ENCODE peak calls at places on chromosomes 4 and X, in six cellular contexts. One of them, this sample, is unnamed.

GRCh38 chr4:3267576-3268394 is 18.8 kb downstream of the MSANTD1 start:
- DNase-seq in T-cell: no peak
- DNase-seq in HFF-Myc: no peak
- DNase-seq in HT-29: no peak
- DNase-seq in CD8-positive, alpha-beta memory T cell: no peak
- DNase-seq in Kasumi-1: no peak
- DNase-seq in this sample: no peak

GRCh38 chr4:183721207-183722081 is 62.4 kb downstream of the TRAPPC11 start:
- DNase-seq in T-cell: peak
- DNase-seq in HFF-Myc: peak
- DNase-seq in HT-29: peak
- DNase-seq in CD8-positive, alpha-beta memory T cell: peak
- DNase-seq in Kasumi-1: peak
- DNase-seq in this sample: no peak

GRCh38 chr4:40621592-40622512 is 7.8 kb downstream of the RBM47 start:
- DNase-seq in T-cell: peak
- DNase-seq in HFF-Myc: peak
- DNase-seq in HT-29: peak
- DNase-seq in CD8-positive, alpha-beta memory T cell: no peak
- DNase-seq in Kasumi-1: peak
- DNase-seq in this sample: peak

GRCh38 chr4:134126161-134126560 is 75.4 kb downstream of the PABPC4L start:
- DNase-seq in T-cell: no peak
- DNase-seq in HFF-Myc: no peak
- DNase-seq in HT-29: no peak
- DNase-seq in CD8-positive, alpha-beta memory T cell: no peak
- DNase-seq in Kasumi-1: no peak
- DNase-seq in this sample: no peak

GRCh38 chr4:27318740-27319139 is 458.1 kb downstream of the STIM2 start:
- DNase-seq in T-cell: no peak
- DNase-seq in HFF-Myc: peak
- DNase-seq in HT-29: peak
- DNase-seq in CD8-positive, alpha-beta memory T cell: no peak
- DNase-seq in Kasumi-1: peak
- DNase-seq in this sample: no peak

GRCh38 chr4:40887690-40888089 is 137.9 kb downstream of the NSUN7 start:
- DNase-seq in T-cell: no peak
- DNase-seq in HFF-Myc: no peak
- DNase-seq in HT-29: no peak
- DNase-seq in CD8-positive, alpha-beta memory T cell: no peak
- DNase-seq in Kasumi-1: no peak
- DNase-seq in this sample: no peak

GRCh38 chrX:86830685-86831084 is 682.4 kb downstream of the DACH2 start:
- DNase-seq in T-cell: no peak
- DNase-seq in HFF-Myc: no peak
- DNase-seq in HT-29: no peak
- DNase-seq in CD8-positive, alpha-beta memory T cell: no peak
- DNase-seq in Kasumi-1: no peak
- DNase-seq in this sample: no peak

GRCh38 chr4:47704693-47705325 is 133.1 kb downstream of the CORIN start:
- DNase-seq in T-cell: no peak
- DNase-seq in HFF-Myc: no peak
- DNase-seq in HT-29: peak
- DNase-seq in CD8-positive, alpha-beta memory T cell: no peak
- DNase-seq in Kasumi-1: peak
- DNase-seq in this sample: no peak

GRCh38 chr4:113673450-113673849 is 88.1 kb downstream of the CAMK2D start:
- DNase-seq in T-cell: peak
- DNase-seq in HFF-Myc: no peak
- DNase-seq in HT-29: no peak
- DNase-seq in CD8-positive, alpha-beta memory T cell: no peak
- DNase-seq in Kasumi-1: no peak
- DNase-seq in this sample: peak

GRCh38 chr4:184811484-184812180 is 14.1 kb downstream of the ACSL1 start:
- DNase-seq in T-cell: no peak
- DNase-seq in HFF-Myc: no peak
- DNase-seq in HT-29: no peak
- DNase-seq in CD8-positive, alpha-beta memory T cell: no peak
- DNase-seq in Kasumi-1: peak
- DNase-seq in this sample: no peak

GRCh38 chr4:137892134-137892533 is 350.0 kb downstream of the SLC7A11 start:
- DNase-seq in T-cell: no peak
- DNase-seq in HFF-Myc: no peak
- DNase-seq in HT-29: no peak
- DNase-seq in CD8-positive, alpha-beta memory T cell: no peak
- DNase-seq in Kasumi-1: no peak
- DNase-seq in this sample: peak

GRCh38 chrX:40065291-40066046 is 32.3 kb downstream of the BCOR start:
- DNase-seq in T-cell: no peak
- DNase-seq in HFF-Myc: no peak
- DNase-seq in HT-29: no peak
- DNase-seq in CD8-positive, alpha-beta memory T cell: no peak
- DNase-seq in Kasumi-1: no peak
- DNase-seq in this sample: no peak

GRCh38 chr4:188143731-188144130 is 4.5 kb downstream of the TRIML1 start:
- DNase-seq in T-cell: no peak
- DNase-seq in HFF-Myc: no peak
- DNase-seq in HT-29: no peak
- DNase-seq in CD8-positive, alpha-beta memory T cell: no peak
- DNase-seq in Kasumi-1: no peak
- DNase-seq in this sample: no peak

GRCh38 chrX:116173006-116173405 is 2.5 kb downstream of the AGTR2 start:
- DNase-seq in T-cell: no peak
- DNase-seq in HFF-Myc: no peak
- DNase-seq in HT-29: no peak
- DNase-seq in CD8-positive, alpha-beta memory T cell: no peak
- DNase-seq in Kasumi-1: no peak
- DNase-seq in this sample: no peak

GRCh38 chrX:129568349-129568748 is 28.3 kb downstream of the OCRL start:
- DNase-seq in T-cell: no peak
- DNase-seq in HFF-Myc: no peak
- DNase-seq in HT-29: no peak
- DNase-seq in CD8-positive, alpha-beta memory T cell: no peak
- DNase-seq in Kasumi-1: no peak
- DNase-seq in this sample: no peak

GRCh38 chr4:1359161-1359535 is 12.1 kb downstream of the UVSSA start:
- DNase-seq in T-cell: no peak
- DNase-seq in HFF-Myc: no peak
- DNase-seq in HT-29: no peak
- DNase-seq in CD8-positive, alpha-beta memory T cell: no peak
- DNase-seq in Kasumi-1: no peak
- DNase-seq in this sample: no peak

GRCh38 chrX:40866878-40867277 is 131.5 kb upstream of the MED14 start:
- DNase-seq in T-cell: no peak
- DNase-seq in HFF-Myc: no peak
- DNase-seq in HT-29: no peak
- DNase-seq in CD8-positive, alpha-beta memory T cell: no peak
- DNase-seq in Kasumi-1: no peak
- DNase-seq in this sample: no peak

GRCh38 chr4:139606600-139607301 is 50.7 kb upstream of the SETD7 start:
- DNase-seq in T-cell: no peak
- DNase-seq in HFF-Myc: no peak
- DNase-seq in HT-29: peak
- DNase-seq in CD8-positive, alpha-beta memory T cell: no peak
- DNase-seq in Kasumi-1: peak
- DNase-seq in this sample: no peak

GRCh38 chr4:106208481-106209460 is 107.2 kb downstream of the TBCK start:
- DNase-seq in T-cell: no peak
- DNase-seq in HFF-Myc: no peak
- DNase-seq in HT-29: no peak
- DNase-seq in CD8-positive, alpha-beta memory T cell: no peak
- DNase-seq in Kasumi-1: no peak
- DNase-seq in this sample: no peak

GRCh38 chr4:140595065-140595464 is 26.3 kb upstream of the UCP1 start:
- DNase-seq in T-cell: no peak
- DNase-seq in HFF-Myc: no peak
- DNase-seq in HT-29: peak
- DNase-seq in CD8-positive, alpha-beta memory T cell: no peak
- DNase-seq in Kasumi-1: no peak
- DNase-seq in this sample: peak

GRCh38 chr4:150259861-150260567 is 181.8 kb downstream of the DCLK2 start:
- DNase-seq in T-cell: no peak
- DNase-seq in HFF-Myc: no peak
- DNase-seq in HT-29: no peak
- DNase-seq in CD8-positive, alpha-beta memory T cell: no peak
- DNase-seq in Kasumi-1: no peak
- DNase-seq in this sample: no peak

GRCh38 chr4:137660211-137660610 is 127.9 kb upstream of the PCDH18 start:
- DNase-seq in T-cell: no peak
- DNase-seq in HFF-Myc: no peak
- DNase-seq in HT-29: no peak
- DNase-seq in CD8-positive, alpha-beta memory T cell: no peak
- DNase-seq in Kasumi-1: no peak
- DNase-seq in this sample: no peak

GRCh38 chr4:141016117-141016798 is 117.0 kb downstream of the RNF150 start:
- DNase-seq in T-cell: no peak
- DNase-seq in HFF-Myc: no peak
- DNase-seq in HT-29: peak
- DNase-seq in CD8-positive, alpha-beta memory T cell: no peak
- DNase-seq in Kasumi-1: no peak
- DNase-seq in this sample: no peak

GRCh38 chrX:11464360-11464759 is 171.1 kb downstream of the AMELX start:
- DNase-seq in T-cell: no peak
- DNase-seq in HFF-Myc: no peak
- DNase-seq in HT-29: no peak
- DNase-seq in CD8-positive, alpha-beta memory T cell: no peak
- DNase-seq in Kasumi-1: no peak
- DNase-seq in this sample: no peak

GRCh38 chr4:14566518-14566917 is 435.8 kb upstream of the CPEB2 start:
- DNase-seq in T-cell: no peak
- DNase-seq in HFF-Myc: no peak
- DNase-seq in HT-29: no peak
- DNase-seq in CD8-positive, alpha-beta memory T cell: no peak
- DNase-seq in Kasumi-1: no peak
- DNase-seq in this sample: no peak

GRCh38 chr4:100632163-100632562 is 114.3 kb upstream of the EMCN start:
- DNase-seq in T-cell: no peak
- DNase-seq in HFF-Myc: no peak
- DNase-seq in HT-29: no peak
- DNase-seq in CD8-positive, alpha-beta memory T cell: no peak
- DNase-seq in Kasumi-1: no peak
- DNase-seq in this sample: no peak

GRCh38 chr4:152850377-152850776 is 70.6 kb downstream of the ARFIP1 start:
- DNase-seq in T-cell: peak
- DNase-seq in HFF-Myc: no peak
- DNase-seq in HT-29: peak
- DNase-seq in CD8-positive, alpha-beta memory T cell: no peak
- DNase-seq in Kasumi-1: peak
- DNase-seq in this sample: peak

GRCh38 chrX:11143931-11144678 is 33.0 kb downstream of the HCCS start:
- DNase-seq in T-cell: peak
- DNase-seq in HFF-Myc: peak
- DNase-seq in HT-29: peak
- DNase-seq in CD8-positive, alpha-beta memory T cell: peak
- DNase-seq in Kasumi-1: peak
- DNase-seq in this sample: no peak

GRCh38 chr4:7978489-7978888 is 38.8 kb upstream of the AFAP1 start:
- DNase-seq in T-cell: no peak
- DNase-seq in HFF-Myc: no peak
- DNase-seq in HT-29: peak
- DNase-seq in CD8-positive, alpha-beta memory T cell: no peak
- DNase-seq in Kasumi-1: no peak
- DNase-seq in this sample: no peak

GRCh38 chr4:69640289-69640688 is 847 bp upstream of the UGT2A2 start:
- DNase-seq in T-cell: no peak
- DNase-seq in HFF-Myc: no peak
- DNase-seq in HT-29: no peak
- DNase-seq in CD8-positive, alpha-beta memory T cell: no peak
- DNase-seq in Kasumi-1: no peak
- DNase-seq in this sample: no peak

GRCh38 chrX:118219866-118220265 is 103.3 kb upstream of the KLHL13 start:
- DNase-seq in T-cell: no peak
- DNase-seq in HFF-Myc: no peak
- DNase-seq in HT-29: no peak
- DNase-seq in CD8-positive, alpha-beta memory T cell: no peak
- DNase-seq in Kasumi-1: no peak
- DNase-seq in this sample: no peak

This sample was measured in epithelial cell of prostate.